ENCODE peak calls at places on chromosomes 4 and X, in eight cellular contexts. R is Peyer's patch, Q is left ventricle myocardium inferior, N is GM06990, I is K562, Z is colonic mucosa, V is tibial artery, B is epithelial cell of esophagus. X is an unnamed sample.

GRCh38 chrX:46407753-46408130 is 137.5 kb downstream of the ZNF674 start:
- DNase-seq in R (no peak), Q (no peak), N (no peak), I (no peak), Z (no peak), V (no peak), B (no peak), X (peak)

GRCh38 chrX:8673211-8673610 is 58.7 kb downstream of the ANOS1 start:
- DNase-seq in R (no peak), Q (no peak), N (no peak), I (no peak), Z (no peak), V (no peak), B (no peak), X (no peak)

GRCh38 chrX:19886888-19887531 is 390 bp downstream of the SH3KBP1 start:
- DNase-seq in R (no peak), Q (peak), N (no peak), I (peak), Z (peak), V (peak), B (no peak), X (no peak)

GRCh38 chr4:114466299-114466698 is 132.3 kb upstream of the UGT8 start:
- DNase-seq in R (no peak), Q (no peak), N (no peak), I (no peak), Z (no peak), V (no peak), B (no peak), X (no peak)

GRCh38 chrX:81708506-81708905 is 506.6 kb downstream of the SH3BGRL start:
- DNase-seq in R (no peak), Q (no peak), N (no peak), I (no peak), Z (no peak), V (no peak), B (peak), X (no peak)

GRCh38 chrX:14700982-14701381 is 171.6 kb downstream of the GLRA2 start:
- DNase-seq in R (no peak), Q (no peak), N (no peak), I (no peak), Z (no peak), V (no peak), B (no peak), X (no peak)

GRCh38 chrX:21798677-21799219 is 40.7 kb upstream of the MBTPS2 start:
- DNase-seq in R (no peak), Q (no peak), N (no peak), I (no peak), Z (no peak), V (no peak), B (peak), X (peak)

GRCh38 chr4:173940146-173940545 is 343.3 kb downstream of the FBXO8 start:
- DNase-seq in R (no peak), Q (no peak), N (no peak), I (no peak), Z (no peak), V (no peak), B (no peak), X (no peak)

GRCh38 chr4:81919238-81919637 is 447.5 kb upstream of the RASGEF1B start:
- DNase-seq in R (no peak), Q (no peak), N (no peak), I (peak), Z (no peak), V (no peak), B (peak), X (peak)

GRCh38 chr4:170004656-170005250 is 21.4 kb downstream of the MFAP3L start:
- DNase-seq in R (no peak), Q (no peak), N (no peak), I (no peak), Z (no peak), V (no peak), B (no peak), X (peak)

GRCh38 chr4:155787113-155787710 is 28.4 kb downstream of the GUCY1B1 start:
- DNase-seq in R (no peak), Q (no peak), N (peak), I (no peak), Z (no peak), V (no peak), B (peak), X (peak)

GRCh38 chr4:92303621-92304027 is at the start of gene GRID2:
- DNase-seq in R (no peak), Q (no peak), N (no peak), I (no peak), Z (no peak), V (no peak), B (peak), X (peak)

GRCh38 chr4:76745264-76745663 is 152.7 kb downstream of the SOWAHB start:
- DNase-seq in R (no peak), Q (no peak), N (no peak), I (no peak), Z (no peak), V (no peak), B (peak), X (peak)

GRCh38 chr4:29372971-29373370 is 1347.2 kb upstream of the PCDH7 start:
- DNase-seq in R (no peak), Q (no peak), N (no peak), I (no peak), Z (no peak), V (no peak), B (no peak), X (no peak)

GRCh38 chr4:182306792-182307507 is 63.7 kb downstream of the TENM3 start:
- DNase-seq in R (no peak), Q (no peak), N (no peak), I (no peak), Z (no peak), V (no peak), B (peak), X (no peak)

GRCh38 chr4:337932-338758 is 531 bp downstream of the ZNF141 start:
- DNase-seq in R (peak), Q (no peak), N (peak), I (no peak), Z (peak), V (no peak), B (peak), X (peak)

GRCh38 chr4:63607186-63607872 is 801.9 kb downstream of the TECRL start:
- DNase-seq in R (no peak), Q (no peak), N (no peak), I (no peak), Z (no peak), V (no peak), B (no peak), X (no peak)

GRCh38 chrX:153924149-153924861 is 1.8 kb downstream of the ARHGAP4 start:
- DNase-seq in R (peak), Q (no peak), N (peak), I (no peak), Z (no peak), V (peak), B (peak), X (peak)

GRCh38 chr4:40587826-40588225 is 41.8 kb downstream of the RBM47 start:
- DNase-seq in R (no peak), Q (no peak), N (no peak), I (no peak), Z (no peak), V (no peak), B (peak), X (peak)

GRCh38 chr4:108118505-108118904 is 50.2 kb downstream of the LEF1 start:
- DNase-seq in R (no peak), Q (no peak), N (peak), I (peak), Z (no peak), V (no peak), B (peak), X (no peak)

GRCh38 chr4:98482847-98483806 is 175.3 kb downstream of the TSPAN5 start:
- DNase-seq in R (no peak), Q (no peak), N (peak), I (no peak), Z (no peak), V (no peak), B (peak), X (no peak)

GRCh38 chr4:173415092-173415491 is 16.2 kb upstream of the SCRG1 start:
- DNase-seq in R (no peak), Q (no peak), N (no peak), I (no peak), Z (no peak), V (no peak), B (peak), X (no peak)

GRCh38 chr4:81429607-81430006 is 42.1 kb downstream of the RASGEF1B start:
- DNase-seq in R (no peak), Q (no peak), N (no peak), I (no peak), Z (no peak), V (no peak), B (no peak), X (no peak)

GRCh38 chr4:5143940-5144339 is 92.7 kb downstream of the STK32B start:
- DNase-seq in R (no peak), Q (no peak), N (no peak), I (no peak), Z (no peak), V (no peak), B (peak), X (peak)

GRCh38 chr4:40375090-40375489 is 40.0 kb downstream of the CHRNA9 start:
- DNase-seq in R (no peak), Q (no peak), N (no peak), I (no peak), Z (no peak), V (no peak), B (no peak), X (no peak)

GRCh38 chrX:109959356-109959871 is 43.5 kb upstream of the TMEM164 start:
- DNase-seq in R (no peak), Q (no peak), N (no peak), I (peak), Z (no peak), V (no peak), B (no peak), X (no peak)

GRCh38 chrX:35919536-35920309 is at the start of gene CFAP47:
- DNase-seq in R (no peak), Q (no peak), N (no peak), I (no peak), Z (peak), V (peak), B (peak), X (no peak)

GRCh38 chr4:16122784-16123183 is 39.0 kb upstream of the PROM1 start:
- DNase-seq in R (no peak), Q (no peak), N (no peak), I (no peak), Z (no peak), V (no peak), B (no peak), X (no peak)

DNA sequence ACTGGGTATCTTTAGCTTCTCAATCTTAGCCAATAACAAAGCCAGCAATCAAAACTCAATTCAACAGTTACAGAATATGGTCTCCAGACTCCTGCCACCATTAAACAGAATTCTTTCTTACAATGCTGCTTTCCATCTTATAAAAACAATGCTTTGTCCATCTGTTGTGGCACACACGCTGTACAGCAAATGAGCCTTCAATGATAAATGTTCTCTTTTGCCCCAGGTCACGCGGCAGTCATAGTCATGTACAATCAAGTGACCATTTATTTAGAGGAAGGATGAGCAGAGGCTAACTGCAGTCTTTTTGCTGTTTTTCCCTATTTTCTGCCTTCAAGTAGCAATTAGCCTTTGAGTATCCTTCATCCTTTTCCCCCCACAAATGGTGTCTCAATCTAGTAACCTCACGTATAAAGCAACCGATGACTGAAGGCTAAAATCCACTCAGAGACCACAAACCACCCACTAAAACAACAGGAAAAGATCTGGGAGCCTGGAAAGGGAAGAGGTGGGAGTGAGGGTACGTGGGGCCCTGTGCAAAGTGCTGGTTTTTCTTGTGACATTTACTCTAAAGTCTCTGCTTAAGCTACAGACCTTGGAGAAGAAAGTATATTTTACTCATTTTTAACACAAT is 24.4 kb downstream of the TRIM2 start:
- DNase-seq in R (no peak), Q (no peak), N (no peak), I (no peak), Z (no peak), V (no peak), B (no peak), X (no peak)
- H3K4me3 ChIP-seq in R (no peak), Q (no peak), N (no peak), I (no peak), Z (no peak), V (no peak), B (no peak), X (no peak)

GRCh38 chrX:104270916-104271512 is 16.3 kb upstream of the ESX1 start:
- DNase-seq in R (no peak), Q (peak), N (no peak), I (peak), Z (peak), V (peak), B (peak), X (peak)
- TF ChIP-seq CTCF in R (no peak), Q (peak), N (peak), I (peak), Z (peak), V (peak), B (peak), X (peak)

GRCh38 chr4:88341227-88342192 is 37.1 kb upstream of the HERC6 start:
- DNase-seq in R (no peak), Q (no peak), N (no peak), I (no peak), Z (no peak), V (no peak), B (peak), X (peak)
- H3K4me3 ChIP-seq in R (no peak), Q (no peak), N (no peak), I (no peak), Z (no peak), V (no peak), B (no peak), X (no peak)

GRCh38 chr4:35463251-35463952 is 780.9 kb downstream of the ARAP2 start:
- DNase-seq in R (no peak), Q (no peak), N (no peak), I (no peak), Z (no peak), V (no peak), B (no peak), X (no peak)
- TF ChIP-seq CTCF in R (no peak), Q (no peak), N (no peak), I (no peak), Z (no peak), V (no peak), B (no peak), X (no peak)

GRCh38 chr4:26351685-26352084 is 30.9 kb downstream of the RBPJ start:
- DNase-seq in R (no peak), Q (no peak), N (no peak), I (no peak), Z (no peak), V (no peak), B (no peak), X (no peak)

GRCh38 chr4:26360273-26360672 is 39.5 kb downstream of the RBPJ start:
- DNase-seq in R (no peak), Q (no peak), N (no peak), I (no peak), Z (no peak), V (no peak), B (no peak), X (no peak)

GRCh38 chr4:26355392-26356052 is 34.7 kb downstream of the RBPJ start:
- DNase-seq in R (no peak), Q (no peak), N (no peak), I (no peak), Z (no peak), V (no peak), B (no peak), X (no peak)

GRCh38 chr4:26354491-26354890 is 33.7 kb downstream of the RBPJ start:
- DNase-seq in R (no peak), Q (no peak), N (no peak), I (no peak), Z (no peak), V (no peak), B (no peak), X (no peak)

GRCh38 chr4:26356067-26356466 is 35.3 kb downstream of the RBPJ start:
- DNase-seq in R (no peak), Q (no peak), N (no peak), I (no peak), Z (no peak), V (no peak), B (peak), X (peak)
- H3K4me3 ChIP-seq in R (no peak), Q (no peak), N (no peak), I (no peak), Z (no peak), V (no peak), B (no peak), X (no peak)

DNA sequence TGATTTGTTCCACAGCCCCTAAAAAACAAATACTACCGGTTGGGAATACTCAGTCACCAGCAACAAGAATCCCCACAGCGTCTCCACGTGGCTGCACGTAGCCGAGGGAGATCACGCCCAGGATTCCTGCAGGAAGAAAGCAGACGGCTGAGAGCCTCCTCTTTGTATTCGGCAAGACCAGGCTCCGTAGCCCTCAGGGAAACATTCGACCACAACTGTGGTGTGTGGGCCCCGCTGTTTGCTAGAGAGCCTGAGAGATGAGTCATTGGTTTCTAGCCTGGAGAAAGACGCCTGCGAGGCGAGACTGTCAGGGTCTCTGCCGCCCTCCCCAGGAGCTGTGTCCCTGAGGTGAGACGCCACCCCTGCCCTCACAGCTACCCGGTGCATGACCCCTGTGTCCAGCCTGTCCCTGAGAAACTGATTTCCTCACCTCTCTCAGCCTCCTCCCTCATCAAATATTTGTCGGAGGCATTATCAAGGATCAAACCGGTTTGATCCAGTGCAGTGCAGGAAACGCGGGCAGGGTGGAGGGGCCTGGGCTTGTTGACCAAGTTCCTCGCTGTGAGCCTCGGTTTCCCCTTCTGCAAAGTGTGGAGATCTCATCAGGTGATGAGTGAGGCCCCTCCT is 4.7 kb upstream of the S100P start:
- DNase-seq in R (peak), Q (no peak), N (no peak), I (peak), Z (peak), V (no peak), B (peak), X (peak)
- TF ChIP-seq CTCF in R (no peak), Q (no peak), N (no peak), I (peak), Z (no peak), V (no peak), B (peak), X (no peak)

GRCh38 chr4:2836391-2836859 is 7.2 kb upstream of the ADD1 start:
- DNase-seq in R (no peak), Q (peak), N (no peak), I (no peak), Z (no peak), V (peak), B (no peak), X (no peak)

GRCh38 chr4:2837904-2838496 is 5.6 kb upstream of the ADD1 start:
- DNase-seq in R (peak), Q (no peak), N (no peak), I (no peak), Z (no peak), V (peak), B (peak), X (peak)

GRCh38 chr4:2837110-2837903 is 6.3 kb upstream of the ADD1 start:
- DNase-seq in R (peak), Q (no peak), N (no peak), I (no peak), Z (no peak), V (peak), B (no peak), X (no peak)

GRCh38 chr4:2835978-2836377 is 7.7 kb upstream of the ADD1 start:
- DNase-seq in R (peak), Q (peak), N (no peak), I (no peak), Z (no peak), V (no peak), B (no peak), X (no peak)

GRCh38 chr4:2839060-2839459 is 4.6 kb upstream of the ADD1 start:
- DNase-seq in R (peak), Q (no peak), N (no peak), I (no peak), Z (no peak), V (no peak), B (no peak), X (no peak)
- H3K4me3 ChIP-seq in R (no peak), Q (no peak), N (no peak), I (no peak), Z (no peak), V (no peak), B (no peak), X (no peak)

X was measured in fibroblast of the aortic adventitia.